ENCODE peak calls at places on chromosomes 5 and 9, in eight cellular contexts. C is lower leg skin, I is GM20000, Y is kidney, W is GM12878, K is astrocyte of the spinal cord, U is tibial artery, Z is AG09319. V is an unnamed sample.

GRCh38 chr5:126808619-126809018 is 31.7 kb downstream of the LMNB1 start:
- DNase-seq in Y (no peak), Z (no peak), I (peak), K (peak), W (no peak), C (no peak), U (no peak), V (peak)

GRCh38 chr9:19471737-19472648 is 63.2 kb downstream of the ACER2 start:
- DNase-seq in I (peak), Z (no peak), C (peak), K (peak), Y (peak), U (peak), W (no peak), V (no peak)

GRCh38 chr5:61744690-61745619 is 412.9 kb downstream of the ZSWIM6 start:
- DNase-seq in U (no peak), W (no peak), Z (no peak), C (no peak), Y (no peak), I (no peak), K (no peak), V (no peak)

GRCh38 chr5:45774528-45774927 is 78.3 kb upstream of the HCN1 start:
- DNase-seq in Y (no peak), Z (no peak), W (no peak), U (no peak), C (no peak), K (no peak), I (no peak), V (no peak)

GRCh38 chr5:78492216-78492615 is 131.8 kb downstream of the SCAMP1 start:
- DNase-seq in Z (no peak), C (no peak), W (no peak), Y (no peak), I (no peak), K (no peak), U (no peak), V (no peak)

GRCh38 chr5:72991394-72991793 is 35.6 kb downstream of the FCHO2 start:
- DNase-seq in Z (no peak), Y (no peak), C (no peak), I (no peak), K (peak), U (no peak), W (no peak), V (no peak)

GRCh38 chr9:122355336-122355875 is 15.4 kb upstream of the PTGS1 start:
- DNase-seq in K (no peak), U (no peak), Z (no peak), C (no peak), Y (no peak), W (no peak), I (no peak), V (no peak)

GRCh38 chr5:134435525-134435924 is 23.8 kb upstream of the CDKN2AIPNL start:
- DNase-seq in Y (no peak), K (peak), C (no peak), Z (no peak), W (no peak), U (no peak), I (no peak), V (no peak)

GRCh38 chr9:34046784-34047379 is 1.8 kb downstream of the UBAP2 start:
- DNase-seq in U (no peak), C (no peak), Y (no peak), K (no peak), Z (no peak), W (peak), I (no peak), V (no peak)

GRCh38 chr5:56433039-56433438 is 199.9 kb upstream of the ANKRD55 start:
- DNase-seq in Y (no peak), Z (no peak), C (no peak), K (no peak), W (no peak), U (no peak), I (no peak), V (no peak)

GRCh38 chr5:150307617-150308426 is 5.1 kb upstream of the ARSI start:
- DNase-seq in U (no peak), K (no peak), Y (no peak), I (no peak), W (no peak), C (no peak), Z (no peak), V (no peak)

GRCh38 chr9:114359801-114360200 is 28.0 kb downstream of the AKNA start:
- DNase-seq in Y (peak), K (no peak), Z (no peak), I (no peak), C (no peak), W (no peak), U (no peak), V (no peak)

GRCh38 chr5:105885266-105885665 is 1785.5 kb downstream of the EFNA5 start:
- DNase-seq in Z (no peak), Y (no peak), W (no peak), C (no peak), U (no peak), I (no peak), K (no peak), V (no peak)

GRCh38 chr5:142716963-142717362 is 31.1 kb upstream of the FGF1 start:
- DNase-seq in Z (no peak), I (peak), U (peak), W (no peak), C (peak), K (peak), Y (peak), V (no peak)

DNA sequence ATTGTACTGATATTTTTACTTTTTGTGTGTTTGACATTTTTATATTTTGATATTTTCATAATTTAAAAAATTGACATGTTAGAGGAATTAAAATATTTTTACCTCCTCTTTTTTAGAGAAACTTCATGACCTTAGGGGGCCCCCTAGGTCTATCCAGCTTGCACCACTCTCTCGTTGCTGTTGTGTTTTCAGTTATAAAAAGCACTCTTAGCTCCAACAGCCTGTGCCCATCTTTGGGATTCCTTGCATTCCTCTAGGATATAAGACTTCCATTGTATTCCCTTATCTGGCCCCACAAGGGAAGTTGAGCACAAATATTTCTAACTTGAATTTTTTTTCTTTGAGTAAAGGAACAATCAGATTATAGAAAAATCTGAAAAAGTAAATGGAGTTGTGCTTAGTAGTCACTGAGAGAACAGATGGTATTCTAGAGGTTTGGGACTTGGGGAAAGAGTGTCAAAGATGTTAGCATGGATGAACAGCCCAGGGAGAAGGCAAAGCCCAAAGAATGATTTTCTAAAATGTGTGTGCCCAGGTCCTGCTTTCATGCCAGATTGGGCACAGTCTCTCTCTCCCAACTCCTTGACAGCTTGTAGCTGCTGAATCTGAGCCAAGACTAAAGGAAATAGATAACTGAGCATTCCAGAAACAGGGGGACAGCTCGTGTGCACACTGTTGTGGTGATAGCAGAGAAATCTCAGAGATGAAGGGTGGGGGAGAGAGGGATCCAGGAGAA is 245.5 kb downstream of the SH3GL2 start:
- DNase-seq in Z (no peak), C (no peak), K (no peak), U (no peak), Y (no peak), I (no peak), W (no peak), V (no peak)
- TF ChIP-seq CTCF in Z (no peak), C (no peak), K (no peak), U (no peak), Y (no peak), I (no peak), W (no peak), V (no peak)

GRCh38 chr5:164359931-164360290 is 854.5 kb downstream of the MAT2B start:
- DNase-seq in Y (no peak), W (no peak), U (no peak), Z (no peak), C (no peak), I (no peak), K (peak), V (no peak)

GRCh38 chr5:164360589-164360988 is 855.2 kb downstream of the MAT2B start:
- DNase-seq in K (peak), U (no peak), I (no peak), W (no peak), Y (no peak), Z (no peak), C (no peak), V (no peak)

GRCh38 chr5:164362835-164363234 is 857.4 kb downstream of the MAT2B start:
- DNase-seq in U (no peak), C (no peak), Y (no peak), Z (no peak), I (no peak), W (no peak), K (no peak), V (no peak)

GRCh38 chr5:164364237-164364636 is 858.8 kb downstream of the MAT2B start:
- DNase-seq in C (no peak), Z (no peak), I (no peak), U (no peak), Y (no peak), W (no peak), K (no peak), V (no peak)

GRCh38 chr5:164362021-164362420 is 856.6 kb downstream of the MAT2B start:
- DNase-seq in C (no peak), Y (no peak), Z (no peak), W (no peak), K (no peak), I (no peak), U (no peak), V (no peak)
- TF ChIP-seq CTCF in C (no peak), Y (no peak), Z (no peak), W (no peak), K (no peak), I (no peak), U (no peak), V (no peak)

GRCh38 chr9:81685763-81686613 is 3.4 kb downstream of the TLE1 start:
- DNase-seq in I (no peak), Z (no peak), W (no peak), C (no peak), K (peak), U (no peak), Y (no peak), V (no peak)
- TF ChIP-seq CTCF in I (no peak), Z (peak), W (no peak), C (no peak), K (peak), U (no peak), Y (no peak), V (no peak)

GRCh38 chr9:77647659-77648457 is at the start of gene GNA14:
- DNase-seq in C (no peak), U (peak), W (no peak), I (no peak), Z (no peak), Y (peak), K (peak), V (no peak)

GRCh38 chr9:77651203-77651602 is 3.1 kb upstream of the GNA14 start:
- DNase-seq in K (no peak), U (no peak), Y (no peak), I (no peak), Z (no peak), C (no peak), W (no peak), V (no peak)

GRCh38 chr9:77648458-77649108 is 461 bp upstream of the GNA14 start:
- DNase-seq in K (peak), Y (peak), I (no peak), C (no peak), W (no peak), Z (no peak), U (peak), V (no peak)

GRCh38 chr9:77647267-77647658 is 859 bp downstream of the GNA14 start:
- DNase-seq in U (no peak), Z (no peak), Y (no peak), I (no peak), C (no peak), K (no peak), W (no peak), V (no peak)

GRCh38 chr9:77649109-77649812 is 1.1 kb upstream of the GNA14 start:
- DNase-seq in Y (no peak), W (no peak), Z (no peak), K (peak), U (no peak), C (no peak), I (no peak), V (peak)
- TF ChIP-seq CTCF in Y (peak), W (peak), Z (peak), K (peak), U (no peak), C (no peak), I (no peak), V (peak)

DNA sequence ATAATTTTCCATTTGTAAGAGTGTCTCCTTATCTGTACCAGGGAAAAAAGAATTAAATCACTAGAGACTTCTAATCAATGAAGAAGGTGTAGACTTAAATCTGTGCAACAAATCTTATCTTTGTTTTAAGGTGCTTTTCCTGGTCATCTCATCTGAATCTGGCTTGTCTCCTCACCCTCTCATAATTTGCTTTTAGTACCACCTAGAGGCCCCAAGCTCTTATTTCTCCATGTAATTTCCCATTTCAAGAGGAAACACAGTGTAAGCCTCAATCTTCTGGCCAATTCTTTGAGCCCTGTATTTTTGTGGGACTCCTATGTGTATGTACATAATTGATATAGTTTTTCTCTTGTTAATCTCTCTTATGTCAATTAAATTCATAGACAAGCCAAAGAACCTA is 1975.3 kb upstream of the CDH6 start:
- DNase-seq in Z (no peak), C (no peak), U (no peak), Y (no peak), I (no peak), W (no peak), K (no peak), V (no peak)
- TF ChIP-seq CTCF in Z (no peak), C (no peak), U (no peak), Y (no peak), I (no peak), W (no peak), K (no peak), V (no peak)

GRCh38 chr5:168006473-168007130 is 284.8 kb upstream of the WWC1 start:
- DNase-seq in Y (no peak), Z (no peak), K (no peak), C (no peak), W (no peak), I (no peak), U (no peak), V (no peak)
- TF ChIP-seq CTCF in Y (no peak), Z (no peak), K (no peak), C (no peak), W (no peak), I (no peak), U (no peak), V (no peak)

GRCh38 chr9:136098844-136099243 is 3.8 kb upstream of the NACC2 start:
- DNase-seq in I (no peak), Y (no peak), U (no peak), C (no peak), K (no peak), Z (no peak), W (no peak), V (no peak)
- TF ChIP-seq CTCF in I (no peak), Y (no peak), U (no peak), C (no peak), K (no peak), Z (no peak), W (no peak), V (no peak)

V was measured in HFF-Myc.